ENCODE peak calls at places on chromosomes 5 and 9, in six cellular contexts. U is effector memory CD4-positive, alpha-beta T cell; A is heart right ventricle; E is fibroblast of lung; M is kidney; X is mesendoderm. T is an unnamed sample. For H3K4me1 and H3K36me3, the result is how much of the 10 kb centered on the place peaks cover.

GRCh38 chr5:76938177-76938576 is 14.7 kb upstream of the CRHBP start:
- DNase-seq in E (no peak), M (no peak), X (no peak), U (no peak), A (no peak), T (no peak)

GRCh38 chr5:127305486-127305885 is 14.9 kb downstream of the MEGF10 start:
- DNase-seq in A (no peak), X (no peak), U (no peak), M (no peak), E (no peak), T (no peak)

GRCh38 chr5:145178667-145179523 is 656.2 kb downstream of the PRELID2 start:
- DNase-seq in E (peak), M (no peak), A (no peak), U (no peak), X (peak), T (no peak)

GRCh38 chr5:128062172-128062746 is 21.3 kb upstream of the SLC12A2 start:
- DNase-seq in X (no peak), U (no peak), A (no peak), E (peak), M (no peak), T (no peak)

GRCh38 chr9:130934702-130935659 is 4.1 kb downstream of the FIBCD1 start:
- DNase-seq in A (no peak), U (no peak), X (no peak), E (no peak), M (no peak), T (no peak)

GRCh38 chr5:127492854-127493738 is 24.3 kb upstream of the PRRC1 start:
- DNase-seq in X (peak), U (no peak), M (no peak), A (no peak), E (peak), T (no peak)

GRCh38 chr5:40678021-40678939 is 1.4 kb upstream of the PTGER4 start:
- DNase-seq in X (no peak), A (no peak), U (no peak), E (peak), M (no peak), T (no peak)

GRCh38 chr9:76475691-76476090 is 16.7 kb downstream of the GCNT1 start:
- DNase-seq in X (peak), A (no peak), M (no peak), E (no peak), U (no peak), T (no peak)

GRCh38 chr5:38830521-38831051 is 15.2 kb upstream of the OSMR start:
- DNase-seq in U (no peak), M (no peak), E (peak), A (no peak), X (no peak), T (no peak)

GRCh38 chr5:139966856-139967255 is 76.2 kb downstream of the NRG2 start:
- DNase-seq in A (no peak), E (no peak), M (no peak), U (no peak), X (no peak), T (no peak)

GRCh38 chr5:99060306-99061261 is 131.8 kb upstream of the CHD1 start:
- DNase-seq in X (peak), A (peak), E (peak), M (peak), U (peak), T (no peak)

GRCh38 chr5:134794136-134794535 is 35.6 kb downstream of the DDX46 start:
- DNase-seq in U (no peak), A (no peak), M (no peak), X (peak), E (peak), T (no peak)
- H3K4me1 ChIP-seq in U (under half), A (under half), M (under half), X (under half), E (under half), T (under half)

GRCh38 chr9:26892251-26893029 is at the start of gene CAAP1:
- DNase-seq in M (peak), U (peak), A (peak), E (peak), X (peak), T (peak)

GRCh38 chr9:26893030-26893676 is 551 bp upstream of the CAAP1 start:
- DNase-seq in M (no peak), X (peak), U (no peak), A (no peak), E (no peak), T (no peak)

GRCh38 chr9:26888271-26888670 is 4.3 kb downstream of the CAAP1 start:
- DNase-seq in E (peak), U (no peak), A (no peak), M (no peak), X (no peak), T (no peak)
- H3K36me3 ChIP-seq in E (under half), U (under half), A (under half), M (under half), X (under half), T (under half)

GRCh38 chr5:172455087-172455381 is 709 bp upstream of the SH3PXD2B start:
- DNase-seq in E (no peak), M (no peak), U (no peak), A (no peak), X (peak), T (no peak)
- H3K27ac ChIP-seq in E (peak), M (no peak), U (no peak), A (peak), X (no peak), T (no peak)

GRCh38 chr9:134373953-134374300 is 47.7 kb downstream of the RXRA start:
- DNase-seq in X (no peak), U (no peak), A (no peak), E (no peak), M (no peak), T (no peak)
- H3K4me1 ChIP-seq in X (under half), U (under half), A (half or more), E (under half), M (half or more), T (under half)

GRCh38 chr5:150020249-150020648 is 19.7 kb downstream of the HMGXB3 start:
- DNase-seq in A (no peak), E (no peak), X (no peak), U (no peak), M (no peak), T (no peak)

GRCh38 chr5:150022163-150022540 is 21.6 kb downstream of the HMGXB3 start:
- DNase-seq in E (peak), X (no peak), M (no peak), U (no peak), A (no peak), T (no peak)

GRCh38 chr5:150022681-150023080 is 22.1 kb downstream of the HMGXB3 start:
- DNase-seq in A (no peak), U (no peak), E (no peak), X (no peak), M (no peak), T (no peak)

GRCh38 chr5:150023136-150023535 is 22.6 kb downstream of the HMGXB3 start:
- DNase-seq in E (no peak), M (no peak), X (no peak), U (no peak), A (no peak), T (no peak)

GRCh38 chr5:150021491-150022162 is 21.1 kb downstream of the HMGXB3 start:
- DNase-seq in E (peak), A (peak), X (peak), M (peak), U (no peak), T (no peak)
- H3K36me3 ChIP-seq in E (under half), A (under half), X (under half), M (under half), U (half or more), T (half or more)

GRCh38 chr9:95952471-95952870 is 77.0 kb downstream of the ERCC6L2 start:
- DNase-seq in U (no peak), X (no peak), M (no peak), E (no peak), A (no peak), T (no peak)
- H3K27ac ChIP-seq in U (no peak), X (no peak), M (no peak), E (no peak), A (no peak), T (no peak)

DNA sequence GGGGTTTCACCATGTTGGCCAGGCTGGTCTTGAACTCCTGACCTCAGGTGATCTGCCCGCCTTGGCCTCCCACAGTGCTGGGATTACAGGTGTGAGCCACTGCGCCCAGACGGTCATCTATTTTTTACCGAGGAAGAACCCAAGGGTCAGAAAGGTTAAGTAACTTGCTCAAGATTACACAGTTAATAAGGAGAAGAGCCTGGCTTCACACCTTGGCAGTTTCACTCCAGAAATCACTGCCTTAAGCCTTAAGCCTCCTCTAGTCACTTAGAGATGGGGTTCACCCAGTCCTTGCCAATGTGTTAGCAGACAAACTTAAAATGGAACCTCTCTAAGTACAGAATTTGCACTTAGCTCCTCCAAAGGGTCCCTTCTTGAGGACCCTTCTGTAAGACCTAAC is 116.3 kb downstream of the PTTG1 start:
- DNase-seq in X (no peak), M (no peak), U (no peak), A (no peak), E (no peak), T (no peak)
- H3K4me1 ChIP-seq in X (under half), M (under half), U (under half), A (under half), E (under half), T (under half)

GRCh38 chr9:2780846-2781245 is 63.0 kb downstream of the PUM3 start:
- DNase-seq in E (peak), A (no peak), X (no peak), M (no peak), U (no peak), T (no peak)

GRCh38 chr9:2777454-2777853 is 60.1 kb downstream of the KCNV2 start:
- DNase-seq in M (no peak), A (no peak), U (no peak), X (no peak), E (no peak), T (no peak)

GRCh38 chr9:2780326-2780725 is 63.0 kb downstream of the KCNV2 start:
- DNase-seq in X (no peak), M (no peak), U (no peak), E (no peak), A (no peak), T (no peak)

GRCh38 chr9:2781336-2781735 is 62.6 kb downstream of the PUM3 start:
- DNase-seq in U (no peak), X (no peak), A (no peak), M (no peak), E (peak), T (no peak)

DNA sequence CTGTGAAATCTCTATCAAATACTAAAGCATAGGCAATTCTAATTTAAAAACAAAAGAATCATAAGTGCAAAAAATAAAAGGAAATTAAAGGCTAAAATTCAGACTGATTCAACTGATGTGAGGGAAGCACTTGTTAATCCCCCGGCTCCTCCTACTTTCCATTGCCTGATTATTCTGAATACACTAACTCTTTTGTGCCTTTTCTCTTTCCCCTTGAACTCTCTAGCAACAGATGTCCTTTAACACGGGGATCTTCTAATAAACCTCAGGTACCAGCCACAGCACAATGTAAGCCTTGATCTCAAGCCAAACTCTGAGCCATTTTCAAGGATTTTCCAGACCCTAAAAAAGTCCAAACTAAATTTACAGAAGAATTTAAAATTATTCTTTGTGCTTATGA is 61.5 kb downstream of the KCNV2 start:
- DNase-seq in X (no peak), E (no peak), A (no peak), U (no peak), M (no peak), T (no peak)
- H3K36me3 ChIP-seq in X (under half), E (under half), A (under half), U (under half), M (under half), T (under half)

T was measured in ascending aorta.